ENCODE peak calls at places on chromosomes 3 and 15, in eight cellular contexts. H is A549, K is tibial nerve, Q is SK-N-SH, J is upper lobe of left lung, S is H1, N is stomach, B is HepG2. C is an unnamed sample.

GRCh38 chr3:113242091-113242581 is 30.8 kb downstream of the BOC start:
- DNase-seq in H (no peak), K (no peak), Q (no peak), J (no peak), S (no peak), N (no peak), B (no peak), C (no peak)

GRCh38 chr3:56205406-56205805 is 262.9 kb downstream of the ERC2 start:
- DNase-seq in H (no peak), K (no peak), Q (no peak), J (no peak), S (no peak), N (no peak), B (no peak), C (no peak)

GRCh38 chr3:3105246-3105645 is 4.9 kb downstream of the IL5RA start:
- DNase-seq in H (no peak), K (no peak), Q (no peak), J (no peak), S (no peak), N (no peak), B (no peak), C (no peak)

GRCh38 chr3:109336272-109336957 is 931 bp downstream of the DPPA4 start:
- DNase-seq in H (no peak), K (no peak), Q (no peak), J (peak), S (no peak), N (no peak), B (no peak), C (no peak)

GRCh38 chr3:17733768-17734167 is 8.7 kb downstream of the TBC1D5 start:
- DNase-seq in H (no peak), K (no peak), Q (no peak), J (no peak), S (no peak), N (no peak), B (no peak), C (no peak)

GRCh38 chr3:79767194-79767952 is 425 bp downstream of the ROBO1 start:
- DNase-seq in H (no peak), K (no peak), Q (peak), J (peak), S (peak), N (no peak), B (no peak), C (no peak)

GRCh38 chr3:39753361-39753760 is 56.0 kb upstream of the MYRIP start:
- DNase-seq in H (no peak), K (no peak), Q (peak), J (no peak), S (no peak), N (no peak), B (no peak), C (no peak)

GRCh38 chr3:194727435-194728128 is 41.9 kb downstream of the FAM43A start:
- DNase-seq in H (no peak), K (no peak), Q (no peak), J (no peak), S (no peak), N (no peak), B (no peak), C (no peak)

GRCh38 chr15:77716632-77717343 is 84.1 kb upstream of the LINGO1 start:
- DNase-seq in H (no peak), K (no peak), Q (peak), J (no peak), S (no peak), N (no peak), B (no peak), C (no peak)

GRCh38 chr15:42140383-42141070 is 15.9 kb downstream of the PLA2G4F start:
- DNase-seq in H (no peak), K (no peak), Q (no peak), J (peak), S (no peak), N (no peak), B (no peak), C (no peak)

GRCh38 chr3:192409203-192409837 is 318.0 kb downstream of the FGF12 start:
- DNase-seq in H (peak), K (no peak), Q (peak), J (peak), S (peak), N (no peak), B (no peak), C (no peak)

GRCh38 chr3:128623762-128624176 is 26.8 kb downstream of the RPN1 start:
- DNase-seq in H (no peak), K (peak), Q (no peak), J (no peak), S (no peak), N (no peak), B (no peak), C (no peak)

GRCh38 chr15:79849789-79850188 is 47.0 kb downstream of the MTHFS start:
- DNase-seq in H (peak), K (no peak), Q (peak), J (no peak), S (peak), N (peak), B (peak), C (no peak)

GRCh38 chr15:34360298-34360697 is 6.7 kb downstream of the LPCAT4 start:
- DNase-seq in H (peak), K (no peak), Q (no peak), J (no peak), S (no peak), N (no peak), B (no peak), C (no peak)

GRCh38 chr15:57522148-57522547 is 69.6 kb upstream of the MYZAP start:
- DNase-seq in H (no peak), K (no peak), Q (no peak), J (no peak), S (no peak), N (peak), B (no peak), C (no peak)

GRCh38 chr3:71478568-71478967 is 105.0 kb downstream of the FOXP1 start:
- DNase-seq in H (no peak), K (no peak), Q (no peak), J (no peak), S (no peak), N (no peak), B (no peak), C (no peak)

GRCh38 chr3:171088984-171089754 is 62.6 kb upstream of the SLC2A2 start:
- DNase-seq in H (peak), K (no peak), Q (no peak), J (no peak), S (no peak), N (no peak), B (peak), C (no peak)

GRCh38 chr3:139689122-139689521 is 11.3 kb upstream of the NMNAT3 start:
- DNase-seq in H (no peak), K (no peak), Q (no peak), J (no peak), S (no peak), N (no peak), B (no peak), C (no peak)

GRCh38 chr3:39808467-39809180 is 785 bp upstream of the MYRIP start:
- DNase-seq in H (no peak), K (no peak), Q (peak), J (no peak), S (peak), N (peak), B (peak), C (peak)

GRCh38 chr15:52506549-52506948 is 22.1 kb downstream of the MYO5A start:
- DNase-seq in H (no peak), K (no peak), Q (no peak), J (no peak), S (no peak), N (no peak), B (no peak), C (no peak)

GRCh38 chr3:155772801-155773200 is 27.9 kb upstream of the PLCH1 start:
- DNase-seq in H (no peak), K (no peak), Q (no peak), J (no peak), S (no peak), N (no peak), B (no peak), C (no peak)

GRCh38 chr15:57245130-57245529 is 131.2 kb upstream of the CGNL1 start:
- DNase-seq in H (no peak), K (no peak), Q (no peak), J (no peak), S (no peak), N (no peak), B (no peak), C (no peak)

GRCh38 chr15:100925480-100925879 is 6.3 kb downstream of the LRRK1 start:
- DNase-seq in H (no peak), K (no peak), Q (no peak), J (no peak), S (no peak), N (no peak), B (no peak), C (no peak)

GRCh38 chr3:64238971-64239667 is 13.9 kb upstream of the PRICKLE2 start:
- DNase-seq in H (peak), K (peak), Q (peak), J (peak), S (peak), N (peak), B (peak), C (peak)

GRCh38 chr3:119769394-119770149 is 12.3 kb upstream of the NR1I2 start:
- DNase-seq in H (no peak), K (no peak), Q (no peak), J (no peak), S (no peak), N (no peak), B (no peak), C (no peak)

GRCh38 chr3:158792709-158793108 is 9.1 kb upstream of the MFSD1 start:
- DNase-seq in H (peak), K (no peak), Q (no peak), J (no peak), S (no peak), N (no peak), B (no peak), C (no peak)

GRCh38 chr3:82707035-82707434 is 945.6 kb upstream of the GBE1 start:
- DNase-seq in H (peak), K (no peak), Q (no peak), J (no peak), S (no peak), N (no peak), B (no peak), C (no peak)

GRCh38 chr3:185715091-185715490 is 109.8 kb downstream of the IGF2BP2 start:
- DNase-seq in H (no peak), K (no peak), Q (no peak), J (no peak), S (no peak), N (no peak), B (no peak), C (no peak)

GRCh38 chr3:196636369-196637349 is 2.8 kb upstream of the NRROS start:
- DNase-seq in H (no peak), K (no peak), Q (no peak), J (no peak), S (no peak), N (no peak), B (no peak), C (no peak)

GRCh38 chr15:90529369-90530249 is at the start of gene CRTC3:
- DNase-seq in H (peak), K (no peak), Q (peak), J (peak), S (peak), N (peak), B (no peak), C (peak)

GRCh38 chr15:80822666-80823065 is 43.5 kb downstream of the CEMIP start:
- DNase-seq in H (no peak), K (no peak), Q (no peak), J (no peak), S (no peak), N (no peak), B (no peak), C (no peak)

GRCh38 chr15:25734680-25735355 is 128.3 kb downstream of the ATP10A start:
- DNase-seq in H (no peak), K (no peak), Q (peak), J (peak), S (no peak), N (no peak), B (no peak), C (no peak)

GRCh38 chr15:99967841-99968371 is 234.7 kb upstream of the LYSMD4 start:
- DNase-seq in H (no peak), K (no peak), Q (no peak), J (no peak), S (no peak), N (peak), B (no peak), C (no peak)

GRCh38 chr3:140563206-140563605 is 114.7 kb upstream of the TRIM42 start:
- DNase-seq in H (no peak), K (no peak), Q (no peak), J (no peak), S (no peak), N (no peak), B (no peak), C (no peak)

GRCh38 chr3:111979689-111980025 is 831 bp downstream of the ABHD10 start:
- DNase-seq in H (no peak), K (no peak), Q (no peak), J (no peak), S (no peak), N (no peak), B (no peak), C (no peak)

GRCh38 chr3:147368561-147369151 is 37.7 kb downstream of the ZIC4 start:
- DNase-seq in H (no peak), K (no peak), Q (no peak), J (no peak), S (no peak), N (no peak), B (peak), C (no peak)

GRCh38 chr3:101950510-101950909 is 101.2 kb downstream of the NFKBIZ start:
- DNase-seq in H (peak), K (no peak), Q (no peak), J (no peak), S (no peak), N (no peak), B (no peak), C (no peak)

GRCh38 chr3:141456328-141456689 is 30.5 kb upstream of the RASA2 start:
- DNase-seq in H (no peak), K (no peak), Q (no peak), J (no peak), S (no peak), N (no peak), B (no peak), C (peak)

GRCh38 chr15:27774191-27774590 is 324.9 kb downstream of the OCA2 start:
- DNase-seq in H (no peak), K (no peak), Q (no peak), J (no peak), S (no peak), N (no peak), B (no peak), C (no peak)

DNA sequence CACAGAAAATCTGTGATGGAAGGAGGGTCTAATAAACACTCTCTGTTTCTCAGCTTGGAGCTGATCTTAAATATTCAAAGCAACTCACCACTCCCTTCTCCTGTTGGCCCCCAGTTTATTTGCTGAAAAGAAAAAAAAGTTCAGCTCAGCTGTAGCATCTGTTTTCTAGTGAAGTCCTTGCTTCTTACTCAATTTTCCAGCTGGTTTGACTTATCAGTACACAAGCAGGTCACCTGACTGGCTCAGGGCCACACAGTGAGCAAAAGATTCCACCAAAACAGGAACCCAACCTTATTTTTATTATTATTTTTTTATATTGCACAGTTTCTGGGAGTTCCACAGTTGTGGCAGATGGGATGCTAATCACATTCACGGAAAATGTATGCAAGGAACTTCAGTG is 390.7 kb upstream of the RGMA start:
- DNase-seq in H (no peak), K (peak), Q (no peak), J (no peak), S (no peak), N (no peak), B (no peak), C (peak)
- TF ChIP-seq EP300 in H (no peak), K (peak), Q (no peak), J (no peak), S (no peak), N (no peak), B (no peak), C (no peak)

DNA sequence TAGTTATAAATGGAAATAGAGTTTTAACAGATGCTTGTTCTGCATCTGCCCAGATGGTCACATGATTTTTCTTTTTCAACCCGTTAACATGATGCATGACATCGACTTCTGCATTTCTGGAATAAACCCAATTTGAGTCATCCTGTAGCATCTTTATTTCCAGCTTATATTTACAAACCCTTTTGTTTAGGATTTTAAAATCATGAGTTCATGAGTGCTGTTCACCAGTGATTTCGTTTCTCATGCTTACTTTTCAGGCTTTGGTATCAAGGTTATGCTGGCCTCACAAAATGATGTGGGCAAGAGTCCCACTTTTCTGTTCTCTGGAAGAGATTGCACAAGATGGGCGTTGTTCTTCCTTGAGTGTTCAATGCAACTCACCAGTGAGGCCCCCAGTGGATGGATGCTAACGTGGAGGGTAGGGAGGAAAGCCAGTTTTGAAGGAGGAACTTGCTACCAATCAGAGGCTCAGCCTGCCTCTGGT is 5.2 kb downstream of the HRH1 start:
- DNase-seq in H (no peak), K (peak), Q (no peak), J (no peak), S (no peak), N (no peak), B (no peak), C (peak)
- TF ChIP-seq CTCF in H (no peak), K (no peak), Q (no peak), J (no peak), S (peak), N (no peak), B (no peak), C (peak)

DNA sequence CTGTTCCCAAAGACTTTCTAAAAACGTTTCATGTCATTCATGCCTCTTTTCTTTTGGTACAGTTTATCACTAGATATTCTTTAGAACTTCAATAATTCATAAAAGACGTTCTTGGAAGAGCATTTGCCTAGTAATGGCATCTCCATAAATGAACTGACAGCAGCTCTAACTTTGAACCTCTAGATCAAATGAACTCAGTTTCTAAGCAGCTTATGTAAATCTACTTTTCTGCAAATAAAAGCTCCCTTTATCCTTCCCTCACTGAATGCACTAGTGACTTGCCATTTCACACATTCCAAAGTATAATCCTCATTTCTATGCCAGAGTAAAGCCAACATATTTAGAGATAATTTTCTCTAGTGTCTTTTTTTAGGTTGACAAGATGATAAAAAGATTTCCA is 85.2 kb downstream of the ZMAT3 start:
- DNase-seq in H (no peak), K (no peak), Q (no peak), J (no peak), S (no peak), N (no peak), B (no peak), C (no peak)
- TF ChIP-seq EP300 in H (no peak), K (no peak), Q (no peak), J (no peak), S (no peak), N (no peak), B (no peak), C (no peak)

GRCh38 chr3:59607628-59608027 is 557.8 kb upstream of the CFAP20DC start:
- DNase-seq in H (peak), K (no peak), Q (no peak), J (no peak), S (no peak), N (no peak), B (peak), C (no peak)
- TF ChIP-seq CTCF in H (no peak), K (no peak), Q (no peak), J (no peak), S (peak), N (no peak), B (peak), C (no peak)

GRCh38 chr15:78808550-78808949 is 2.7 kb downstream of the ADAMTS7 start:
- DNase-seq in H (peak), K (no peak), Q (peak), J (no peak), S (no peak), N (no peak), B (peak), C (no peak)

GRCh38 chr15:78810377-78811123 is 714 bp downstream of the ADAMTS7 start:
- DNase-seq in H (peak), K (peak), Q (peak), J (peak), S (peak), N (peak), B (no peak), C (peak)

GRCh38 chr15:78811825-78812183 is 540 bp upstream of the ADAMTS7 start:
- DNase-seq in H (no peak), K (no peak), Q (no peak), J (peak), S (no peak), N (no peak), B (no peak), C (peak)

GRCh38 chr15:78810003-78810376 is 1.3 kb downstream of the ADAMTS7 start:
- DNase-seq in H (no peak), K (no peak), Q (no peak), J (no peak), S (no peak), N (no peak), B (no peak), C (no peak)

DNA sequence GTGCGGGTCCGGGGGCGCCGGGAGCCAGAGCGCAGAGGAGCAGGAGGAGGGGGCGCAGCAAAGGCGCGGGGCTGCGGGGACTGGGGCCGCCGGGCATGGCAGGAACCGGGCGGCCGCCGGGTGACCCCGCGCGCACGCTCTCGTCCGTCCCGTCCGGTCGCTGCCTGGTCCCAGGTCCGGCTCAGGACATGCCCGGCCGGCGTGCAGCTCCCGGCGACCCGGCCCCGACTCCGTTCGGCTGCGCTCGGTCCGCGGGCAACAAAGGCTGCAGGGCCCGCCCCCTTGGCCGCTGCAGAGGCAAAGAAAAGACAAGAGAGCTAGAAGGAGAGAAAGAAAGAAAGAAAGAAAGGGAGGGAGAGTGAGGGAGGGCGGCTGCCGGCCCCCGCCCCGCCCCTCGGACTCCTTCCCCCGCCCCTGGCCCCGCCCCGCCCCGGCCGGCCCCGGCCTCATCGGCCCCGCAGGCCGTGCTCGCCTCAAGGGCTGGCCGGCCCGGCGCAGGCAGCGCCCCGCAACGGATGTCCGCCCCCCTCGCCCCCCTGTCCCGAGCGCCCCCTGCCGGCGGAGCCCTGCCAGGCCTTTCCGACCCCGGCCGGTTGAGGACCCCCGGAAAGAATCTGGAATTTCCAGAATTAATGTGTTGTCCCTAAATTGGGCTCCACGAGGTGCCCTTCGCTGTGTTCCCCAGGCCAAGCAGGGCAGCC is at the start of gene ADAMTS7:
- DNase-seq in H (peak), K (peak), Q (peak), J (peak), S (peak), N (peak), B (no peak), C (peak)
- TF ChIP-seq EP300 in H (no peak), K (peak), Q (no peak), J (no peak), S (no peak), N (no peak), B (no peak), C (no peak)

GRCh38 chr15:32659340-32659831 is 17.9 kb downstream of the SCG5 start:
- DNase-seq in H (peak), K (no peak), Q (peak), J (no peak), S (peak), N (no peak), B (peak), C (no peak)
- TF ChIP-seq CTCF in H (peak), K (no peak), Q (peak), J (no peak), S (no peak), N (no peak), B (no peak), C (no peak)

GRCh38 chr3:7307410-7307809 is 446.5 kb downstream of the GRM7 start:
- DNase-seq in H (no peak), K (no peak), Q (peak), J (no peak), S (no peak), N (no peak), B (no peak), C (no peak)
- TF ChIP-seq EP300 in H (no peak), K (no peak), Q (peak), J (no peak), S (no peak), N (no peak), B (no peak), C (no peak)

GRCh38 chr3:127049390-127049789 is 66.5 kb downstream of the PLXNA1 start:
- DNase-seq in H (peak), K (no peak), Q (no peak), J (no peak), S (no peak), N (no peak), B (no peak), C (no peak)
- TF ChIP-seq CTCF in H (no peak), K (no peak), Q (no peak), J (no peak), S (no peak), N (no peak), B (no peak), C (no peak)

C was measured in ovary.